ENCODE peak calls at places on chromosome 9, in four cellular contexts. C is K562, R is IMR-90, E is GM13976. A is an unnamed sample.

GRCh38 chr9:13651969-13652663 is 372.6 kb upstream of the MPDZ start:
- DNase-seq in C (no peak), R (no peak), E (no peak), A (no peak)

GRCh38 chr9:6538666-6539071 is 106.9 kb downstream of the GLDC start:
- DNase-seq in C (no peak), R (peak; percentile 57), E (no peak), A (no peak)

GRCh38 chr9:128254855-128255759 is 20.7 kb downstream of the GOLGA2 start:
- DNase-seq in C (peak; percentile 94), R (peak; percentile 32), E (peak; percentile 79), A (peak; percentile 71)

GRCh38 chr9:33159760-33160127 is 7.4 kb downstream of the B4GALT1 start:
- DNase-seq in C (no peak), R (peak; percentile 92), E (no peak), A (no peak)

GRCh38 chr9:115208503-115208902 is 90.5 kb upstream of the TNC start:
- DNase-seq in C (no peak), R (peak; percentile 70), E (no peak), A (no peak)

GRCh38 chr9:6133346-6134063 is 82.1 kb upstream of the IL33 start:
- DNase-seq in C (no peak), R (no peak), E (peak; percentile 45), A (peak; percentile 39)

GRCh38 chr9:90025816-90026215 is 421.0 kb downstream of the GADD45G start:
- DNase-seq in C (no peak), R (no peak), E (no peak), A (no peak)

GRCh38 chr9:6681957-6682501 is 36.5 kb upstream of the GLDC start:
- DNase-seq in C (no peak), R (no peak), E (no peak), A (no peak)

GRCh38 chr9:2777454-2777853 is 60.1 kb downstream of the KCNV2 start:
- DNase-seq in C (no peak), R (no peak), E (no peak), A (no peak)

GRCh38 chr9:130885422-130886375 is 10.9 kb downstream of the QRFP start:
- DNase-seq in C (peak; percentile 57), R (no peak), E (no peak), A (no peak)

GRCh38 chr9:25964239-25964638 is 286.0 kb upstream of the TUSC1 start:
- DNase-seq in C (no peak), R (peak; percentile 82), E (peak; percentile 16), A (peak; percentile 18)
- TF ChIP-seq CTCF in C (no peak), R (peak; percentile 82), E (peak; percentile 43), A (peak; percentile 41)

GRCh38 chr9:98536542-98537173 is 172.1 kb downstream of the GABBR2 start:
- DNase-seq in C (peak; percentile 57), R (no peak), E (peak; percentile 65), A (peak; percentile 59)
- TF ChIP-seq CTCF in C (peak; percentile 88), R (no peak), E (peak; percentile 46), A (peak; percentile 58)

GRCh38 chr9:94603259-94603776 is 9.7 kb upstream of the FBP2 start:
- DNase-seq in C (peak; percentile 90), R (peak; percentile 61), E (peak; percentile 88), A (peak; percentile 86)
- TF ChIP-seq CTCF in C (peak; percentile 84), R (peak; percentile 60), E (peak; percentile 73), A (peak; percentile 77)

GRCh38 chr9:110142253-110142652 is 65.7 kb downstream of the C9orf152 start:
- DNase-seq in C (no peak), R (no peak), E (no peak), A (no peak)

GRCh38 chr9:110143969-110144545 is 63.9 kb downstream of the C9orf152 start:
- DNase-seq in C (no peak), R (no peak), E (no peak), A (no peak)

GRCh38 chr9:110141118-110141797 is 66.7 kb downstream of the C9orf152 start:
- DNase-seq in C (no peak), R (peak; percentile 99), E (no peak), A (no peak)

GRCh38 chr9:110142868-110143866 is 64.8 kb downstream of the C9orf152 start:
- DNase-seq in C (no peak), R (no peak), E (no peak), A (no peak)

GRCh38 chr9:110140276-110140675 is 67.7 kb downstream of the C9orf152 start:
- DNase-seq in C (no peak), R (no peak), E (no peak), A (no peak)
- TF ChIP-seq CTCF in C (no peak), R (no peak), E (no peak), A (no peak)

GRCh38 chr9:37300620-37301368 is 121.7 kb upstream of the GRHPR start:
- DNase-seq in C (no peak), R (peak; percentile 49), E (peak; percentile 24), A (peak; percentile 28)
- TF ChIP-seq CTCF in C (no peak), R (no peak), E (no peak), A (no peak)